ENCODE peak calls at places on chromosomes 3 and 15, in five cellular contexts. A, B, X, G and F are unnamed samples.

GRCh38 chr3:37492977-37493471 is 318.6 kb upstream of the LRRFIP2 start:
- DNase-seq in X (peak; percentile 46), B (no peak), A (no peak), G (no peak), F (no peak)

GRCh38 chr15:60137711-60138396 is 133.7 kb downstream of the FOXB1 start:
- DNase-seq in X (peak; percentile 68), G (no peak), A (no peak), B (no peak), F (no peak)

GRCh38 chr3:17138246-17139039 is 253.7 kb downstream of the PLCL2 start:
- DNase-seq in X (no peak), B (no peak), G (no peak), A (no peak), F (no peak)

GRCh38 chr3:99418709-99419108 is 219.7 kb upstream of the COL8A1 start:
- DNase-seq in B (no peak), X (no peak), G (no peak), A (no peak), F (no peak)

GRCh38 chr3:127743676-127744075 is 70.9 kb downstream of the ABTB1 start:
- DNase-seq in G (no peak), B (no peak), X (no peak), A (no peak), F (no peak)

GRCh38 chr15:40806672-40807027 is 239 bp upstream of the ZFYVE19 start:
- DNase-seq in G (no peak), B (no peak), X (no peak), A (no peak), F (no peak)

GRCh38 chr15:82648257-82649103 is 1.3 kb upstream of the CPEB1 start:
- DNase-seq in A (no peak), B (no peak), G (no peak), X (no peak), F (no peak)

GRCh38 chr3:107818025-107818424 is 272.8 kb downstream of the CD47 start:
- DNase-seq in A (no peak), B (no peak), X (no peak), G (no peak), F (no peak)

GRCh38 chr15:60590935-60591490 is 112.1 kb upstream of the ICE2 start:
- DNase-seq in A (no peak), G (peak; percentile 27), B (peak; percentile 39), X (peak; percentile 28), F (peak; percentile 38)

GRCh38 chr3:187484547-187485325 is 116.6 kb downstream of the RTP4 start:
- DNase-seq in A (no peak), G (no peak), B (no peak), X (no peak), F (no peak)

GRCh38 chr15:69578792-69579587 is 126.4 kb downstream of the RPLP1 start:
- DNase-seq in X (no peak), A (no peak), B (no peak), G (no peak), F (no peak)

GRCh38 chr15:100229181-100230163 is 112.3 kb downstream of the ADAMTS17 start:
- DNase-seq in A (no peak), G (no peak), B (no peak), X (no peak), F (peak; percentile 12)

GRCh38 chr3:156230291-156230900 is 110.0 kb downstream of the KCNAB1 start:
- DNase-seq in B (no peak), X (no peak), G (no peak), A (no peak), F (no peak)

GRCh38 chr15:63492541-63493077 is 11.8 kb upstream of the USP3 start:
- DNase-seq in G (no peak), X (peak; percentile 76), B (no peak), A (no peak), F (no peak)

GRCh38 chr15:55279100-55279745 is 10.4 kb downstream of the RAB27A start:
- DNase-seq in X (no peak), B (no peak), A (no peak), G (no peak), F (no peak)

GRCh38 chr3:6807967-6808588 is 52.8 kb upstream of the GRM7 start:
- DNase-seq in B (no peak), G (no peak), A (no peak), X (no peak), F (no peak)

GRCh38 chr3:172104471-172105072 is 65.2 kb downstream of the FNDC3B start:
- DNase-seq in G (no peak), B (no peak), X (no peak), A (no peak), F (no peak)

GRCh38 chr15:56168394-56168793 is 75.3 kb downstream of the RFX7 start:
- DNase-seq in B (no peak), G (no peak), X (no peak), A (no peak), F (no peak)

GRCh38 chr15:79994651-79995050 is 23.7 kb upstream of the BCL2A1 start:
- DNase-seq in G (no peak), X (peak; percentile 64), B (no peak), A (no peak), F (no peak)

GRCh38 chr3:7282988-7283387 is 422.1 kb downstream of the GRM7 start:
- DNase-seq in B (no peak), A (no peak), X (no peak), G (no peak), F (no peak)

GRCh38 chr3:186534113-186534669 is 10.0 kb downstream of the CRYGS start:
- DNase-seq in G (no peak), B (peak; percentile 40), X (no peak), A (peak; percentile 31), F (peak; percentile 15)

GRCh38 chr3:119359476-119359998 is 65.4 kb downstream of the ARHGAP31 start:
- DNase-seq in G (no peak), B (no peak), A (no peak), X (no peak), F (no peak)

GRCh38 chr3:62965311-62965710 is 90.1 kb upstream of the CADPS start:
- DNase-seq in A (no peak), G (no peak), B (no peak), X (no peak), F (no peak)

GRCh38 chr3:56971816-56972215 is 88.6 kb upstream of the SPATA12 start:
- DNase-seq in B (no peak), G (no peak), X (no peak), A (no peak), F (no peak)

GRCh38 chr15:48330855-48331795 is at the start of gene DUT:
- DNase-seq in B (peak; percentile 74), G (peak; percentile 69), A (peak; percentile 60), X (peak; percentile 86), F (peak; percentile 68)

GRCh38 chr15:90271459-90272166 is 6.1 kb downstream of the NGRN start:
- DNase-seq in B (no peak), A (no peak), G (no peak), X (no peak), F (no peak)

GRCh38 chr3:33883538-33884203 is 85.2 kb downstream of the PDCD6IP start:
- DNase-seq in X (peak; percentile 53), B (peak; percentile 44), A (no peak), G (no peak), F (no peak)

GRCh38 chr3:125958511-125959316 is 10.3 kb upstream of the ROPN1B start:
- DNase-seq in B (no peak), G (no peak), A (no peak), X (no peak), F (no peak)